ENCODE peak calls at places on chromosomes 11 and 22, in four cellular contexts. G is sigmoid colon, P is left ventricle myocardium inferior, Z is MM.1S. K is an unnamed sample. For H3K36me3, the result is how much of the 10 kb centered on the place peaks cover.

GRCh38 chr11:123576082-123576481 is 78.3 kb downstream of the SCN3B start:
- DNase-seq in G (no peak), P (no peak), Z (no peak), K (no peak)

GRCh38 chr11:17642980-17643379 is 76.4 kb upstream of the MYOD1 start:
- DNase-seq in G (no peak), P (no peak), Z (no peak), K (no peak)

GRCh38 chr11:69217276-69218105 is 61.8 kb downstream of the SMIM38 start:
- DNase-seq in G (peak), P (no peak), Z (no peak), K (peak)

GRCh38 chr11:27697679-27698275 is 2.5 kb downstream of the BDNF start:
- DNase-seq in G (no peak), P (no peak), Z (no peak), K (no peak)

GRCh38 chr22:35883028-35883620 is 145.5 kb downstream of the RBFOX2 start:
- DNase-seq in G (no peak), P (no peak), Z (peak), K (no peak)

GRCh38 chr22:50705219-50705691 is 32.6 kb downstream of the SHANK3 start:
- DNase-seq in G (peak), P (peak), Z (peak), K (peak)

GRCh38 chr11:126034026-126034822 is 28.4 kb downstream of the CDON start:
- DNase-seq in G (no peak), P (no peak), Z (no peak), K (no peak)

GRCh38 chr22:38196791-38197429 is 4.9 kb upstream of the MAFF start:
- DNase-seq in G (no peak), P (no peak), Z (no peak), K (no peak)

GRCh38 chr22:37549704-37550059 is 10.6 kb upstream of the CDC42EP1 start:
- DNase-seq in G (no peak), P (no peak), Z (no peak), K (peak)

GRCh38 chr22:37843746-37844089 is 416 bp downstream of the ANKRD54 start:
- DNase-seq in G (peak), P (peak), Z (peak), K (peak)

GRCh38 chr11:34274712-34275398 is 83.0 kb downstream of the ABTB2 start:
- DNase-seq in G (peak), P (peak), Z (no peak), K (peak)

GRCh38 chr11:125939081-125939521 is 6.7 kb upstream of the VSIG10L2 start:
- DNase-seq in G (no peak), P (no peak), Z (no peak), K (no peak)

GRCh38 chr11:125874556-125875124 is 12.8 kb upstream of the HYLS1 start:
- DNase-seq in G (peak), P (peak), Z (peak), K (peak)

GRCh38 chr11:66493124-66493523 is 12.9 kb downstream of the DPP3 start:
- DNase-seq in G (no peak), P (no peak), Z (no peak), K (no peak)

GRCh38 chr11:66494458-66494857 is 14.2 kb downstream of the DPP3 start:
- DNase-seq in G (no peak), P (no peak), Z (no peak), K (no peak)

GRCh38 chr11:66495401-66495844 is 15.0 kb upstream of the BBS1 start:
- DNase-seq in G (no peak), P (no peak), Z (no peak), K (no peak)

GRCh38 chr11:66497206-66497605 is 13.2 kb upstream of the BBS1 start:
- DNase-seq in G (no peak), P (no peak), Z (no peak), K (no peak)

GRCh38 chr11:66494935-66495334 is 14.7 kb downstream of the DPP3 start:
- DNase-seq in G (no peak), P (no peak), Z (no peak), K (no peak)
- H3K4me3 ChIP-seq in G (no peak), P (no peak), Z (no peak), K (no peak)

GRCh38 chr11:12127206-12127898 is 17.0 kb downstream of the MICAL2 start:
- DNase-seq in G (no peak), P (no peak), Z (no peak), K (no peak)

GRCh38 chr11:12124306-12124705 is 13.9 kb downstream of the MICAL2 start:
- DNase-seq in G (no peak), P (no peak), Z (no peak), K (no peak)

GRCh38 chr11:12128191-12128841 is 17.9 kb downstream of the MICAL2 start:
- DNase-seq in G (no peak), P (no peak), Z (no peak), K (no peak)

GRCh38 chr11:12125609-12126149 is 15.3 kb downstream of the MICAL2 start:
- DNase-seq in G (no peak), P (no peak), Z (no peak), K (no peak)

GRCh38 chr11:12126352-12127019 is 16.1 kb downstream of the MICAL2 start:
- DNase-seq in G (no peak), P (no peak), Z (no peak), K (no peak)
- TF ChIP-seq CTCF in G (no peak), P (no peak), Z (no peak), K (no peak)

GRCh38 chr22:29288837-29289236 is 17.6 kb upstream of the GAS2L1 start:
- DNase-seq in G (no peak), P (no peak), Z (no peak), K (no peak)

GRCh38 chr22:29291215-29291614 is 15.2 kb upstream of the GAS2L1 start:
- DNase-seq in G (no peak), P (no peak), Z (no peak), K (no peak)

GRCh38 chr22:29292379-29292778 is 14.1 kb upstream of the GAS2L1 start:
- DNase-seq in G (no peak), P (no peak), Z (no peak), K (no peak)

GRCh38 chr22:29284196-29284595 is 16.1 kb downstream of the EWSR1 start:
- DNase-seq in G (no peak), P (no peak), Z (no peak), K (no peak)

GRCh38 chr22:29290061-29290460 is 16.4 kb upstream of the GAS2L1 start:
- DNase-seq in G (no peak), P (no peak), Z (no peak), K (no peak)
- H3K36me3 ChIP-seq in G (half or more), P (half or more), Z (half or more), K (under half)

GRCh38 chr11:108593910-108594434 is 404 bp upstream of the EXPH5 start:
- DNase-seq in G (no peak), P (no peak), Z (no peak), K (no peak)
- H3K4me3 ChIP-seq in G (peak), P (peak), Z (peak), K (no peak)

DNA sequence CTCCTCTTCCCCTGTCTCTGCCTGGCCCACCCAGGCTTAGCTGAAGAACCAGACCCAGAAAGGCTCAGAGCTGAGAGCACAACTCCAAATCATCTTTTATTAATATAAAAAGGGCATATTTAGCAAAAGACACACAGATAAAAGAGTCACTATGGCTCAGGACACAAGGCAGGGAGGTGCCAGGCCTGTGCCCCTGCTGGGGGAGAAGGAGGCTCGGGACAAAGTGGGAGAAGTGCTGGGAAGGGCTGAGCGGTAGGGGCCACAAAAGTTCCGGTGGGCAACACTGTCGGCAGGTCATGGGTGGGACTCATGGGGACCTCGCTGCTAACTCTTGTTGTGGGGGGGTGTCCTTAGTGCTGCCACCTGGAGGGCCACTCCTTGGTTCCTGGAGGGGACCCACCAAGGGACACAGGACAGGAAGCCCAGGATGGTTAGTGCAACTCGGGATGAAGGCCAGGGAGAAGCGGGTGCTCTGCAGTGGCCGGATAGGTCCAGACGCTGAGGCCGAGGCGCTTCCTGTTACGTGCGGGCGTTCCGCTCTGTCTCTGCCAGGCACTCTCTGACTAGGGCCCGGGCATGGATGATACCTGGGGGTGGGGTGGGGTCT is 1.4 kb upstream of the PITPNM1 start:
- DNase-seq in G (peak), P (no peak), Z (no peak), K (no peak)
- TF ChIP-seq CTCF in G (no peak), P (peak), Z (no peak), K (peak)